ENCODE peak calls at places on chromosomes 3 and 15, in four cellular contexts. I is HS-27A, O is left colon, X is natural killer cell. R is an unnamed sample.

GRCh38 chr3:72177075-72178050 is 392.4 kb upstream of the PROK2 start:
- DNase-seq in X (no peak), O (peak; percentile 40), I (no peak), R (no peak)

GRCh38 chr15:50251638-50252182 is 13.8 kb downstream of the HDC start:
- DNase-seq in X (no peak), O (no peak), I (no peak), R (no peak)

GRCh38 chr3:158991146-158991705 is 189.4 kb downstream of the MFSD1 start:
- DNase-seq in X (no peak), O (peak; percentile 84), I (no peak), R (peak; percentile 81)

GRCh38 chr3:154779571-154779970 is 300.5 kb upstream of the MME start:
- DNase-seq in O (no peak), I (peak; percentile 71), X (no peak), R (no peak)

GRCh38 chr15:85865070-85865684 is 70.5 kb upstream of the KLHL25 start:
- DNase-seq in I (no peak), X (no peak), O (peak; percentile 29), R (peak; percentile 62)

GRCh38 chr3:42823351-42823750 is 14.1 kb downstream of the ACKR2 start:
- DNase-seq in I (no peak), O (no peak), X (no peak), R (no peak)

GRCh38 chr3:45670995-45671394 is 18.2 kb upstream of the SACM1L start:
- DNase-seq in I (no peak), X (no peak), O (no peak), R (no peak)

GRCh38 chr3:160179906-160180305 is 45.3 kb upstream of the C3orf80 start:
- DNase-seq in O (no peak), X (no peak), I (no peak), R (no peak)

GRCh38 chr3:188904670-188905069 is 267.1 kb upstream of the TPRG1 start:
- DNase-seq in O (no peak), I (no peak), X (no peak), R (no peak)

GRCh38 chr3:107271787-107272387 is 105.4 kb upstream of the CCDC54 start:
- DNase-seq in X (no peak), O (no peak), I (no peak), R (peak; percentile 44)